ENCODE peak calls at places on chromosomes 13 and 19, in five cellular contexts. One of them, this sample, is unnamed.

GRCh38 chr19:12350890-12351197 is 14.6 kb downstream of the ZNF442 start:
- DNase-seq in A549: no peak
- DNase-seq in endothelial cell: no peak
- DNase-seq in lower lobe of right lung: no peak
- DNase-seq in cardiac fibroblast: no peak
- DNase-seq in this sample: no peak

GRCh38 chr13:110616103-110617101 is 1.1 kb downstream of the NAXD start:
- DNase-seq in A549: peak; percentile 36
- DNase-seq in endothelial cell: no peak
- DNase-seq in lower lobe of right lung: no peak
- DNase-seq in cardiac fibroblast: peak; percentile 55
- DNase-seq in this sample: no peak

GRCh38 chr13:110109910-110110309 is 197.0 kb downstream of the COL4A1 start:
- DNase-seq in A549: no peak
- DNase-seq in endothelial cell: no peak
- DNase-seq in lower lobe of right lung: no peak
- DNase-seq in cardiac fibroblast: peak; percentile 94
- DNase-seq in this sample: no peak

GRCh38 chr19:5696196-5697021 is 6.3 kb downstream of the RPL36 start:
- DNase-seq in A549: no peak
- DNase-seq in endothelial cell: no peak
- DNase-seq in lower lobe of right lung: no peak
- DNase-seq in cardiac fibroblast: no peak
- DNase-seq in this sample: no peak

GRCh38 chr19:4703671-4704316 is 19.8 kb downstream of the DPP9 start:
- DNase-seq in A549: no peak
- DNase-seq in endothelial cell: no peak
- DNase-seq in lower lobe of right lung: no peak
- DNase-seq in cardiac fibroblast: no peak
- DNase-seq in this sample: no peak

GRCh38 chr19:9936151-9937000 is at the start of gene OLFM2:
- DNase-seq in A549: no peak
- DNase-seq in endothelial cell: peak; percentile 40
- DNase-seq in lower lobe of right lung: no peak
- DNase-seq in cardiac fibroblast: no peak
- DNase-seq in this sample: peak; percentile 86

GRCh38 chr13:24727731-24728601 is 36.0 kb upstream of the RNF17 start:
- DNase-seq in A549: peak; percentile 84
- DNase-seq in endothelial cell: peak; percentile 65
- DNase-seq in lower lobe of right lung: peak; percentile 61
- DNase-seq in cardiac fibroblast: peak; percentile 93
- DNase-seq in this sample: peak; percentile 57

GRCh38 chr13:44465318-44465717 is 91.7 kb downstream of the SERP2 start:
- DNase-seq in A549: no peak
- DNase-seq in endothelial cell: no peak
- DNase-seq in lower lobe of right lung: no peak
- DNase-seq in cardiac fibroblast: no peak
- DNase-seq in this sample: no peak

GRCh38 chr19:4197625-4198466 is 15.4 kb downstream of the ANKRD24 start:
- DNase-seq in A549: peak; percentile 55
- DNase-seq in endothelial cell: peak; percentile 14
- DNase-seq in lower lobe of right lung: no peak
- DNase-seq in cardiac fibroblast: no peak
- DNase-seq in this sample: peak; percentile 67

GRCh38 chr19:48962029-48962848 is 2.9 kb upstream of the FTL start:
- DNase-seq in A549: peak; percentile 94
- DNase-seq in endothelial cell: no peak
- DNase-seq in lower lobe of right lung: peak; percentile 90
- DNase-seq in cardiac fibroblast: peak; percentile 48
- DNase-seq in this sample: no peak

GRCh38 chr13:24203726-24204295 is 43.3 kb downstream of the SPATA13 start:
- DNase-seq in A549: no peak
- DNase-seq in endothelial cell: no peak
- DNase-seq in lower lobe of right lung: no peak
- DNase-seq in cardiac fibroblast: no peak
- DNase-seq in this sample: no peak

GRCh38 chr13:90766503-90766902 is 581.0 kb upstream of the MIR17HG start:
- DNase-seq in A549: no peak
- DNase-seq in endothelial cell: no peak
- DNase-seq in lower lobe of right lung: no peak
- DNase-seq in cardiac fibroblast: no peak
- DNase-seq in this sample: no peak

GRCh38 chr13:45521292-45521691 is 56.6 kb downstream of the COG3 start:
- DNase-seq in A549: no peak
- DNase-seq in endothelial cell: no peak
- DNase-seq in lower lobe of right lung: no peak
- DNase-seq in cardiac fibroblast: no peak
- DNase-seq in this sample: no peak

GRCh38 chr13:22278336-22278929 is 607.6 kb downstream of the FGF9 start:
- DNase-seq in A549: peak; percentile 11
- DNase-seq in endothelial cell: peak; percentile 68
- DNase-seq in lower lobe of right lung: no peak
- DNase-seq in cardiac fibroblast: peak; percentile 2
- DNase-seq in this sample: peak; percentile 59
- TF ChIP-seq CTCF in A549: no peak
- TF ChIP-seq CTCF in endothelial cell: peak; percentile 34
- TF ChIP-seq CTCF in lower lobe of right lung: peak; percentile 37
- TF ChIP-seq CTCF in cardiac fibroblast: no peak
- TF ChIP-seq CTCF in this sample: peak; percentile 52

GRCh38 chr19:55062735-55063491 is at the start of gene RDH13:
- DNase-seq in A549: peak; percentile 99
- DNase-seq in endothelial cell: peak; percentile 96
- DNase-seq in lower lobe of right lung: peak; percentile 98
- DNase-seq in cardiac fibroblast: peak; percentile 95
- DNase-seq in this sample: peak; percentile 100
- TF ChIP-seq CTCF in A549: no peak
- TF ChIP-seq CTCF in endothelial cell: no peak
- TF ChIP-seq CTCF in lower lobe of right lung: no peak
- TF ChIP-seq CTCF in cardiac fibroblast: no peak
- TF ChIP-seq CTCF in this sample: no peak

GRCh38 chr13:39894586-39894985 is 239.1 kb downstream of the COG6 start:
- DNase-seq in A549: no peak
- DNase-seq in endothelial cell: no peak
- DNase-seq in lower lobe of right lung: no peak
- DNase-seq in cardiac fibroblast: no peak
- DNase-seq in this sample: no peak
- TF ChIP-seq CTCF in A549: no peak
- TF ChIP-seq CTCF in endothelial cell: no peak
- TF ChIP-seq CTCF in lower lobe of right lung: no peak
- TF ChIP-seq CTCF in cardiac fibroblast: no peak
- TF ChIP-seq CTCF in this sample: no peak

DNA sequence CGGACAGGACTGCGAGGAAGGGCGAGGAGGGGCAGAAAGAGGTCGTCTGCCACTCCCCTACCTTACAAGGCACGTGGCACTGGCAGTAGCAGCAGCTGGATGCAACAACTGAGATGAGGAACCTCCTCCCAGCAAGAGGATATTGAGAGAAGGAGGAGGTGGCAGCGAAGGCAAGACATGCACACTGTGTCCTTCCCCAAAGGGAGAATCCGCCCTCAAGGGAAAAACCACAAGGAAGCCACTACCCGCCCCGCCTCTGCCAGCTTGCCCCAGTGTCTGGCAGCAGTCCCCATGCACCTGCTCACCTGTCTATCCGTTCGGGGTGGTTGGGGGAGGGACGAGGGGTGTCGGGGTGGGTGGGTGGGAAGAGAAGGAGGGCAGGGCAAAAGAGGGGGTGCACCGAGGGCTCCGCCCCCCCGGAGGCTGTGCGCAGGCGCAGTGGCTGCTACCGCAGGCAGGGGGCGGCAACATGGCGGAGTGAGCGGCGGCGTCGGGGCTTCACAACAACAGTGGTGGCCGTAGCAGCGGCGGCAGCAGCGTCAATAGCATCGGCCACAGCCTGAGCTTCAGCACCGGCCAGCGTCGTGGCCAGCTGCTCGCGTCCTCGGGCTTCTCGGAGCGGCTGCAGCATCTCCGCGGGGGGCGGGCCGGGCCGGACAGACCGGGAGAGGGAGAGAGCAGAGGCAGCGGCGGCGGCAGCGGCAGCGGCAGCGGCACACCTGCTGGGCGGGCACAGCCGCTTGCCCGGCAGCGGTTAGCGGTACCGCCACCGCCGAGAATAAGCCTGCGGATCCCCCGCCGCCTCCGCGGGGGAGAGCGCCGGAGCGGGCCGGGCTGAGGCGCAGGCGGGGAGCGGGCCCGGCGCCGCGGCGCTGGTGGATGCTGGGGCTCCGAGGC is at the start of gene NBEA:
- DNase-seq in A549: peak; percentile 76
- DNase-seq in endothelial cell: peak; percentile 81
- DNase-seq in lower lobe of right lung: peak; percentile 77
- DNase-seq in cardiac fibroblast: peak; percentile 70
- DNase-seq in this sample: peak; percentile 88
- TF ChIP-seq CTCF in A549: no peak
- TF ChIP-seq CTCF in endothelial cell: peak; percentile 44
- TF ChIP-seq CTCF in lower lobe of right lung: peak; percentile 33
- TF ChIP-seq CTCF in cardiac fibroblast: no peak
- TF ChIP-seq CTCF in this sample: no peak

GRCh38 chr13:30255696-30256095 is 51.7 kb downstream of the KATNAL1 start:
- DNase-seq in A549: no peak
- DNase-seq in endothelial cell: no peak
- DNase-seq in lower lobe of right lung: no peak
- DNase-seq in cardiac fibroblast: peak; percentile 13
- DNase-seq in this sample: no peak
- TF ChIP-seq CTCF in A549: no peak
- TF ChIP-seq CTCF in endothelial cell: no peak
- TF ChIP-seq CTCF in lower lobe of right lung: peak; percentile 18
- TF ChIP-seq CTCF in cardiac fibroblast: no peak
- TF ChIP-seq CTCF in this sample: no peak

GRCh38 chr13:50015263-50015662 is at the start of gene KCNRG:
- DNase-seq in A549: no peak
- DNase-seq in endothelial cell: no peak
- DNase-seq in lower lobe of right lung: no peak
- DNase-seq in cardiac fibroblast: peak; percentile 50
- DNase-seq in this sample: no peak

GRCh38 chr13:50014404-50014803 is 840 bp upstream of the KCNRG start:
- DNase-seq in A549: no peak
- DNase-seq in endothelial cell: no peak
- DNase-seq in lower lobe of right lung: no peak
- DNase-seq in cardiac fibroblast: no peak
- DNase-seq in this sample: no peak

GRCh38 chr13:50015750-50016149 is 506 bp downstream of the KCNRG start:
- DNase-seq in A549: no peak
- DNase-seq in endothelial cell: no peak
- DNase-seq in lower lobe of right lung: no peak
- DNase-seq in cardiac fibroblast: no peak
- DNase-seq in this sample: no peak

GRCh38 chr13:50017819-50018218 is 2.6 kb downstream of the KCNRG start:
- DNase-seq in A549: no peak
- DNase-seq in endothelial cell: no peak
- DNase-seq in lower lobe of right lung: no peak
- DNase-seq in cardiac fibroblast: no peak
- DNase-seq in this sample: no peak

GRCh38 chr13:50016421-50016820 is 1.2 kb downstream of the KCNRG start:
- DNase-seq in A549: no peak
- DNase-seq in endothelial cell: no peak
- DNase-seq in lower lobe of right lung: no peak
- DNase-seq in cardiac fibroblast: peak; percentile 57
- DNase-seq in this sample: no peak
- TF ChIP-seq CTCF in A549: no peak
- TF ChIP-seq CTCF in endothelial cell: no peak
- TF ChIP-seq CTCF in lower lobe of right lung: no peak
- TF ChIP-seq CTCF in cardiac fibroblast: no peak
- TF ChIP-seq CTCF in this sample: no peak

GRCh38 chr13:59145381-59145780 is 1018.3 kb downstream of the DIAPH3 start:
- DNase-seq in A549: no peak
- DNase-seq in endothelial cell: no peak
- DNase-seq in lower lobe of right lung: no peak
- DNase-seq in cardiac fibroblast: no peak
- DNase-seq in this sample: no peak
- TF ChIP-seq CTCF in A549: no peak
- TF ChIP-seq CTCF in endothelial cell: no peak
- TF ChIP-seq CTCF in lower lobe of right lung: no peak
- TF ChIP-seq CTCF in cardiac fibroblast: no peak
- TF ChIP-seq CTCF in this sample: no peak

This sample was measured in nephron progenitor cell.